ENCODE peak calls at places on chromosomes 6 and 20, in four cellular contexts. H, I, W and Z are unnamed samples.
A peak's percentile ranks its signal among the peaks of the same experiment; 100 is the strongest.

GRCh38 chr6:137370871-137371633 is 123.1 kb downstream of the OLIG3 start:
- DNase-seq in I (no peak), H (peak; percentile 16), W (no peak), Z (no peak)

GRCh38 chr6:11358904-11359840 is 126.7 kb upstream of the NEDD9 start:
- DNase-seq in H (no peak), W (no peak), I (no peak), Z (no peak)

GRCh38 chr20:35551485-35551884 is 9.6 kb downstream of the ERGIC3 start:
- DNase-seq in I (no peak), H (no peak), W (peak; percentile 8), Z (no peak)

GRCh38 chr6:11700118-11700718 is 78.4 kb downstream of the ADTRP start:
- DNase-seq in H (peak; percentile 71), W (peak; percentile 36), I (no peak), Z (no peak)

GRCh38 chr6:83185096-83185495 is 8.0 kb downstream of the PGM3 start:
- DNase-seq in W (no peak), I (no peak), H (no peak), Z (no peak)

GRCh38 chr20:20892328-20892727 is 179.9 kb upstream of the RALGAPA2 start:
- DNase-seq in I (no peak), H (no peak), W (no peak), Z (no peak)

GRCh38 chr6:20802596-20802995 is 268.3 kb downstream of the CDKAL1 start:
- DNase-seq in W (no peak), H (no peak), I (no peak), Z (no peak)

GRCh38 chr6:104784884-104785283 is 74.8 kb downstream of the HACE1 start:
- DNase-seq in W (peak; percentile 3), I (no peak), H (no peak), Z (no peak)

GRCh38 chr6:113819169-113819830 is 37.8 kb upstream of the MARCKS start:
- DNase-seq in I (no peak), W (no peak), H (no peak), Z (no peak)

GRCh38 chr6:49541210-49541724 is 9.2 kb upstream of the C6orf141 start:
- DNase-seq in I (no peak), W (peak; percentile 93), H (peak; percentile 37), Z (no peak)

GRCh38 chr20:62689861-62690644 is 18.6 kb upstream of the NTSR1 start:
- DNase-seq in H (no peak), I (no peak), W (no peak), Z (no peak)

GRCh38 chr6:35810831-35811698 is 5.9 kb downstream of the LHFPL5 start:
- DNase-seq in W (peak; percentile 72), H (no peak), I (no peak), Z (no peak)

GRCh38 chr6:125477849-125478248 is 176.1 kb upstream of the HDDC2 start:
- DNase-seq in W (no peak), H (no peak), I (no peak), Z (no peak)

GRCh38 chr20:63005862-63006564 is 751 bp downstream of the BHLHE23 start:
- DNase-seq in I (no peak), W (peak; percentile 9), H (no peak), Z (no peak)

GRCh38 chr20:56995635-56996075 is 270.8 kb downstream of the BMP7 start:
- DNase-seq in W (no peak), I (no peak), H (peak; percentile 52), Z (no peak)

GRCh38 chr6:140438346-140438735 is 1063.9 kb upstream of the CITED2 start:
- DNase-seq in H (no peak), I (no peak), W (peak; percentile 37), Z (no peak)

GRCh38 chr20:7015257-7015656 is 247.8 kb downstream of the BMP2 start:
- DNase-seq in W (no peak), I (no peak), H (no peak), Z (no peak)

GRCh38 chr20:38060536-38060935 is 27.0 kb downstream of the RPRD1B start:
- DNase-seq in I (no peak), W (peak; percentile 87), H (no peak), Z (no peak)

GRCh38 chr6:35727206-35727934 is 9.5 kb upstream of the ARMC12 start:
- DNase-seq in H (peak; percentile 88), I (no peak), W (peak; percentile 59), Z (peak; percentile 68)

GRCh38 chr20:20396794-20397193 is 28.9 kb downstream of the INSM1 start:
- DNase-seq in I (no peak), W (no peak), H (no peak), Z (no peak)

GRCh38 chr20:38315290-38315966 is 11.5 kb downstream of the BPI start:
- DNase-seq in H (peak; percentile 49), W (no peak), I (no peak), Z (no peak)

GRCh38 chr6:453152-453551 is 61.6 kb downstream of the IRF4 start:
- DNase-seq in H (no peak), W (no peak), I (no peak), Z (peak; percentile 8)

GRCh38 chr6:39047434-39048327 is 900 bp upstream of the GLP1R start:
- DNase-seq in W (no peak), H (no peak), I (no peak), Z (no peak)

GRCh38 chr6:165599596-165600487 is 63.2 kb downstream of the PDE10A start:
- DNase-seq in I (no peak), H (no peak), W (no peak), Z (no peak)

GRCh38 chr6:84756466-84756865 is 7.9 kb downstream of the TBX18 start:
- DNase-seq in I (no peak), H (no peak), W (no peak), Z (no peak)

GRCh38 chr6:56528412-56528841 is 114.3 kb downstream of the DST start:
- DNase-seq in W (peak; percentile 99), I (no peak), H (no peak), Z (no peak)

GRCh38 chr6:82040405-82041221 is 206.9 kb downstream of the IBTK start:
- DNase-seq in W (peak; percentile 32), H (peak; percentile 56), I (no peak), Z (no peak)

GRCh38 chr6:151209071-151209831 is 30.5 kb upstream of the AKAP12 start:
- DNase-seq in W (peak; percentile 27), H (no peak), I (no peak), Z (no peak)

GRCh38 chr6:30679765-30680535 is 6.5 kb downstream of the PPP1R18 start:
- DNase-seq in I (no peak), W (no peak), H (no peak), Z (no peak)

GRCh38 chr6:111478749-111479148 is 4.3 kb downstream of the REV3L start:
- DNase-seq in W (no peak), I (peak; percentile 37), H (peak; percentile 80), Z (no peak)

GRCh38 chr6:43142101-43142500 is 29.0 kb upstream of the SRF start:
- DNase-seq in H (no peak), W (no peak), I (peak; percentile 60), Z (no peak)

GRCh38 chr20:50408526-50409364 is 101.4 kb upstream of the PTPN1 start:
- DNase-seq in W (no peak), H (no peak), I (no peak), Z (no peak)

GRCh38 chr20:4006640-4007039 is 8.7 kb downstream of the RNF24 start:
- DNase-seq in W (peak; percentile 49), I (no peak), H (no peak), Z (no peak)

GRCh38 chr20:36631651-36632050 is 14.3 kb downstream of the SLA2 start:
- DNase-seq in H (peak; percentile 38), W (no peak), I (no peak), Z (no peak)

GRCh38 chr20:35146299-35146921 is 726 bp downstream of the EDEM2 start:
- DNase-seq in H (peak; percentile 51), I (peak; percentile 10), W (no peak), Z (peak; percentile 22)

GRCh38 chr6:14239097-14239496 is 121.5 kb downstream of the CD83 start:
- DNase-seq in H (no peak), W (no peak), I (no peak), Z (no peak)
- H3K4me3 ChIP-seq in H (no peak overlapping the region), W (no peak overlapping the region), I (no peak overlapping the region), Z (no peak overlapping the region)

DNA sequence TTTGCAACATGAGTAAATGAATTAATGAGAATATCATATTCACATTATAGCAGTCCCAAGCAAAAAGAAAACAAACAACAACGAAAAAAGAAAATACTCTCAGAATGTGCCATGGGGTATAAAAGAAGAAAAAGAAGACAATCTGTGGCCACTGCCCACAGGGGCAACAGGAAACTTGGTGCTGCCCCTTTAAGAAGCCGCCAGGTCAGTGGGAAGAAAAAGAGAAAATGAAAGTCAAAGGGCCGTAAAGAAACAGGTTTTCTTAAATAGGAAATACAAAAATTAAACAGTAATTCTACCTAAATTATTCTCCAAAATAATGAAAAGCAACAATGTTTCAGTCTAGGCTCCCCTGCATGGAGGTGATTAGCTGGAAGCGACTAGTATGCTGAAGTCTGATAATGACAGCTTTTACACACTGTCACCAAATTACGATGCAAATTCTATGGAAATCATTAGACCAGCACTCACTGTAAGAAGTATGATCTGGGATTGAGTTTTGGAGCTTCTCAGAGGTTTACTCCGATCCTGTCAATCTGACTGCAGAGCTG is 23.6 kb downstream of the GMDS start:
- DNase-seq in W (no peak), I (no peak), H (no peak), Z (no peak)
- H3K4me3 ChIP-seq in W (peak overlapping the region; percentile 35), I (peak overlapping the region; percentile 47), H (no peak overlapping the region), Z (peak overlapping the region; percentile 60)

DNA sequence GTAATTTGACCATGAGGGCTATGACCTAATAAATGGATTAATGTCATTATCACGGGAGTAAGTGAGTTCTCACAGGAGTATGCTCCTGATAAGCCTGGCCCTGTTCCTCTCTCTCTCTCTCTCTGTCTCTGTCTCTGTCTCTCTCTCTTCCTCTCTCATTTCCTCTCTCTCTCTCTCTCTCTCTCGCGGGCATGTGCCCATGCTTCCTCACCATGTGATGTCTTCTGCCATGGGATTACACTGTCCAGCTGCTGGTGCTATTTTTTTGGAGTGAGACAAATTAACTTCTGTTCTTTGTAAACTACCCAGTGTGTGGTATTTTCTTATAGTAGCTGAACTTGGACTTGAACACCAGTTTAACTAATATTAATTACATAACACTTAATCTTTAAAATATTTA is 374.3 kb upstream of the GJE1 start:
- DNase-seq in H (no peak), I (no peak), W (no peak), Z (no peak)
- H3K4me3 ChIP-seq in H (no peak overlapping the region), I (no peak overlapping the region), W (no peak overlapping the region), Z (no peak overlapping the region)

DNA sequence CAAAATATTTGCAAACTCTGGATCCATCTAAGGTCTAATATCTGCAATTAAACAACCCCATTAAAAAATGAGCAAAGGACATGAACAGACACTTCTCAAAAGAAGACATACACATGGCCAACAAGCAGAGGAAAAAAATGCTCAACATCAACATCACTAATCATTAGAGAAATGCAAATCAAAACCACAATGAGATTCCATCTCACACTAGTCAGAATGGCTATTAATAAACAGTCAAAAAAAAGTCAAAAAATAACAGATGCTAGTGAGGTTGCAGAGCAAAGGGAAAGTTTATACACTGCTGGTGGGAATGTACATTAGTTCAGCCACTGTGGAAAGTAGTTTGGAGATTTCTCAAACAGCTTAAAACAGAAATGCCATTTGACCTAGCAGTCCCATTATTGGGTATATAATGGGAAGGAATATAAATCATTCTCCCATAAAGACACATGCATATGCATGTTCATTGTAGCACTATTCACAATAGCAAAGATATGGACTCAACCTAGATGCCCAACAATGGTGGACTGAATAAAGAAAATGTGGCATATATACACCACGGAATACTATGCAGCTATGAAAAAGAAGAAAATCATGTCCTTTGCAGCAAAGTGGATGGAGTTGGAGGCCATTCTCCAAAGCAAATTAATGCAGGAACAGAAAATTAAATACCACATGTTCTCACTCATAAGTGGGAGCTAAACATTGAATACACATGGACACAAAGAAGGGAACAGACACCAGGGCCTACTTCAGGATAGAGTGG is 9.1 kb downstream of the ZNFX1 start:
- DNase-seq in H (no peak), I (no peak), W (peak; percentile 78), Z (no peak)
- H3K4me3 ChIP-seq in H (peak overlapping the region; percentile 40), I (no peak overlapping the region), W (no peak overlapping the region), Z (no peak overlapping the region)